ENCODE peak calls at places on chromosomes 7 and 10, in six cellular contexts. One of them, this sample, is unnamed.

GRCh38 chr7:12389089-12389700 is 14.5 kb downstream of the VWDE start:
- DNase-seq in upper lobe of right lung: no peak
- DNase-seq in SK-MEL-5: peak
- DNase-seq in HT1080: peak
- DNase-seq in esophagus squamous epithelium: no peak
- DNase-seq in Kasumi-1: peak
- DNase-seq in this sample: no peak

GRCh38 chr10:122441961-122442360 is 12.5 kb upstream of the ARMS2 start:
- DNase-seq in SK-MEL-5: peak
- DNase-seq in esophagus squamous epithelium: no peak
- DNase-seq in HT1080: peak
- DNase-seq in upper lobe of right lung: no peak
- DNase-seq in Kasumi-1: no peak
- DNase-seq in this sample: no peak

GRCh38 chr7:105202561-105203130 is 186.1 kb downstream of the SRPK2 start:
- DNase-seq in SK-MEL-5: peak
- DNase-seq in esophagus squamous epithelium: no peak
- DNase-seq in HT1080: no peak
- DNase-seq in upper lobe of right lung: no peak
- DNase-seq in Kasumi-1: no peak
- DNase-seq in this sample: no peak

GRCh38 chr10:127243490-127244272 is 47.3 kb upstream of the INSYN2A start:
- DNase-seq in esophagus squamous epithelium: no peak
- DNase-seq in Kasumi-1: no peak
- DNase-seq in HT1080: peak
- DNase-seq in SK-MEL-5: peak
- DNase-seq in upper lobe of right lung: no peak
- DNase-seq in this sample: no peak

GRCh38 chr10:83765711-83766110 is 373.6 kb upstream of the GHITM start:
- DNase-seq in SK-MEL-5: no peak
- DNase-seq in HT1080: no peak
- DNase-seq in esophagus squamous epithelium: no peak
- DNase-seq in Kasumi-1: no peak
- DNase-seq in upper lobe of right lung: no peak
- DNase-seq in this sample: no peak

GRCh38 chr7:105097619-105098018 is 83.6 kb downstream of the KMT2E start:
- DNase-seq in Kasumi-1: no peak
- DNase-seq in SK-MEL-5: peak
- DNase-seq in upper lobe of right lung: no peak
- DNase-seq in esophagus squamous epithelium: no peak
- DNase-seq in HT1080: peak
- DNase-seq in this sample: no peak

GRCh38 chr7:30225863-30226361 is 58.5 kb upstream of the ZNRF2 start:
- DNase-seq in HT1080: peak
- DNase-seq in esophagus squamous epithelium: peak
- DNase-seq in SK-MEL-5: no peak
- DNase-seq in Kasumi-1: peak
- DNase-seq in upper lobe of right lung: peak
- DNase-seq in this sample: peak

GRCh38 chr10:80203835-80204148 is 1.5 kb downstream of the ANXA11 start:
- DNase-seq in upper lobe of right lung: no peak
- DNase-seq in Kasumi-1: no peak
- DNase-seq in esophagus squamous epithelium: no peak
- DNase-seq in SK-MEL-5: no peak
- DNase-seq in HT1080: no peak
- DNase-seq in this sample: no peak

GRCh38 chr7:101869901-101870290 is 52.5 kb downstream of the CUX1 start:
- DNase-seq in HT1080: no peak
- DNase-seq in Kasumi-1: no peak
- DNase-seq in upper lobe of right lung: no peak
- DNase-seq in SK-MEL-5: no peak
- DNase-seq in esophagus squamous epithelium: no peak
- DNase-seq in this sample: no peak

GRCh38 chr7:118186491-118186890 is 2.5 kb downstream of the LSM8 start:
- DNase-seq in HT1080: no peak
- DNase-seq in upper lobe of right lung: no peak
- DNase-seq in esophagus squamous epithelium: no peak
- DNase-seq in SK-MEL-5: peak
- DNase-seq in Kasumi-1: no peak
- DNase-seq in this sample: no peak

GRCh38 chr7:74544706-74545469 is 91.2 kb downstream of the GTF2IRD1 start:
- DNase-seq in upper lobe of right lung: peak
- DNase-seq in SK-MEL-5: peak
- DNase-seq in HT1080: peak
- DNase-seq in Kasumi-1: peak
- DNase-seq in esophagus squamous epithelium: no peak
- DNase-seq in this sample: no peak

GRCh38 chr10:10533417-10533816 is 484.3 kb upstream of the CELF2 start:
- DNase-seq in upper lobe of right lung: no peak
- DNase-seq in HT1080: no peak
- DNase-seq in Kasumi-1: no peak
- DNase-seq in esophagus squamous epithelium: no peak
- DNase-seq in SK-MEL-5: no peak
- DNase-seq in this sample: no peak

GRCh38 chr7:132402751-132403245 is 173.5 kb downstream of the PLXNA4 start:
- DNase-seq in SK-MEL-5: no peak
- DNase-seq in Kasumi-1: no peak
- DNase-seq in upper lobe of right lung: no peak
- DNase-seq in HT1080: no peak
- DNase-seq in esophagus squamous epithelium: no peak
- DNase-seq in this sample: no peak

GRCh38 chr10:34732926-34733325 is 82.2 kb downstream of the PARD3 start:
- DNase-seq in esophagus squamous epithelium: no peak
- DNase-seq in HT1080: peak
- DNase-seq in Kasumi-1: peak
- DNase-seq in upper lobe of right lung: no peak
- DNase-seq in SK-MEL-5: peak
- DNase-seq in this sample: no peak

GRCh38 chr10:47260505-47261111 is 39.4 kb upstream of the GDF10 start:
- DNase-seq in upper lobe of right lung: no peak
- DNase-seq in HT1080: no peak
- DNase-seq in esophagus squamous epithelium: no peak
- DNase-seq in SK-MEL-5: no peak
- DNase-seq in Kasumi-1: peak
- DNase-seq in this sample: no peak

GRCh38 chr10:14553434-14553833 is 221.3 kb downstream of the FAM107B start:
- DNase-seq in Kasumi-1: peak
- DNase-seq in esophagus squamous epithelium: no peak
- DNase-seq in upper lobe of right lung: no peak
- DNase-seq in HT1080: peak
- DNase-seq in SK-MEL-5: no peak
- DNase-seq in this sample: no peak